ENCODE peak calls at places on chromosomes 13 and 19, in seven cellular contexts. O, F, N, J, G, R and Z are unnamed samples.

GRCh38 chr19:32866061-32866460 is 3.5 kb downstream of the SLC7A9 start:
- DNase-seq in R (no peak), N (no peak), G (no peak), F (no peak), O (no peak), J (no peak), Z (no peak)

GRCh38 chr19:37551123-37551993 is 43.2 kb downstream of the ZNF571 start:
- DNase-seq in G (peak), F (no peak), R (no peak), O (no peak), J (peak), N (no peak), Z (no peak)

GRCh38 chr13:39311619-39312018 is 273.4 kb downstream of the NHLRC3 start:
- DNase-seq in G (peak), R (no peak), O (no peak), N (peak), F (no peak), J (no peak), Z (no peak)

GRCh38 chr19:33779849-33780248 is 16.8 kb upstream of the KCTD15 start:
- DNase-seq in F (no peak), J (no peak), O (no peak), R (no peak), N (no peak), G (no peak), Z (no peak)

GRCh38 chr13:59641261-59641660 is 522.5 kb downstream of the DIAPH3 start:
- DNase-seq in J (no peak), O (no peak), N (no peak), G (no peak), F (no peak), R (no peak), Z (no peak)

GRCh38 chr13:36428083-36428482 is 4.2 kb upstream of the CCNA1 start:
- DNase-seq in G (peak), J (no peak), F (no peak), O (no peak), N (peak), R (no peak), Z (no peak)

GRCh38 chr19:12695090-12695489 is 1.3 kb downstream of the FBXW9 start:
- DNase-seq in J (no peak), O (no peak), F (no peak), N (no peak), G (no peak), R (no peak), Z (no peak)

GRCh38 chr19:48501961-48502719 is 9.5 kb downstream of the LMTK3 start:
- DNase-seq in J (peak), O (peak), R (peak), F (peak), N (peak), G (no peak), Z (no peak)

GRCh38 chr13:19860884-19861655 is 2.4 kb downstream of the ZMYM5 start:
- DNase-seq in R (peak), J (no peak), O (no peak), F (no peak), G (peak), N (no peak), Z (peak)

GRCh38 chr19:6087074-6087506 is 23.2 kb downstream of the RFX2 start:
- DNase-seq in G (no peak), R (peak), J (no peak), O (no peak), N (no peak), F (peak), Z (peak)

GRCh38 chr13:113369881-113370280 is 6.0 kb upstream of the GRTP1 start:
- DNase-seq in O (no peak), G (no peak), F (no peak), N (no peak), J (no peak), R (no peak), Z (no peak)

GRCh38 chr13:45021250-45021649 is 31.9 kb downstream of the GPALPP1 start:
- DNase-seq in R (no peak), J (no peak), N (no peak), F (no peak), O (no peak), G (no peak), Z (no peak)

GRCh38 chr19:7905298-7905697 is 1.6 kb downstream of the MAP2K7 start:
- DNase-seq in J (no peak), N (no peak), R (no peak), G (no peak), O (no peak), F (no peak), Z (no peak)

GRCh38 chr13:110616103-110617101 is 1.1 kb downstream of the NAXD start:
- DNase-seq in R (peak), G (peak), O (no peak), F (no peak), J (no peak), N (no peak), Z (peak)

GRCh38 chr19:43524922-43525835 is 1.8 kb downstream of the ETHE1 start:
- DNase-seq in F (no peak), R (peak), J (peak), O (peak), N (peak), G (peak), Z (no peak)

GRCh38 chr13:26707122-26708006 is 53.2 kb downstream of the GPR12 start:
- DNase-seq in G (peak), F (peak), R (peak), N (no peak), J (no peak), O (peak), Z (peak)

GRCh38 chr13:43963726-43964125 is 84.0 kb downstream of the LACC1 start:
- DNase-seq in R (no peak), G (no peak), J (peak), F (no peak), N (no peak), O (peak), Z (no peak)

GRCh38 chr13:48954086-48954485 is 21.6 kb upstream of the FNDC3A start:
- DNase-seq in F (no peak), N (no peak), J (no peak), O (no peak), R (no peak), G (peak), Z (no peak)

GRCh38 chr13:99988469-99989375 is 7.1 kb downstream of the ZIC2 start:
- DNase-seq in J (no peak), F (no peak), N (no peak), O (peak), R (no peak), G (no peak), Z (no peak)

GRCh38 chr19:41703602-41704293 is 4.7 kb upstream of the CEACAM5 start:
- DNase-seq in G (no peak), O (no peak), F (no peak), R (no peak), J (no peak), N (no peak), Z (no peak)

GRCh38 chr13:30565658-30566057 is 52.1 kb upstream of the USPL1 start:
- DNase-seq in J (no peak), G (peak), O (no peak), N (no peak), F (no peak), R (no peak), Z (no peak)

GRCh38 chr19:45505151-45505995 is 1.9 kb upstream of the VASP start:
- DNase-seq in O (no peak), J (no peak), F (no peak), G (no peak), N (no peak), R (no peak), Z (no peak)

GRCh38 chr19:53785196-53785889 is 38.8 kb downstream of the NLRP12 start:
- DNase-seq in F (no peak), R (no peak), G (no peak), N (no peak), O (no peak), J (no peak), Z (no peak)

GRCh38 chr19:48683349-48683748 is 10.5 kb upstream of the NTN5 start:
- DNase-seq in O (no peak), N (no peak), J (peak), F (no peak), G (no peak), R (no peak), Z (no peak)

GRCh38 chr19:27759896-27760295 is 1453.1 kb downstream of the UQCRFS1 start:
- DNase-seq in F (no peak), R (no peak), G (no peak), O (peak), N (no peak), J (no peak), Z (no peak)

GRCh38 chr13:34070006-34070405 is 252.1 kb downstream of the RFC3 start:
- DNase-seq in F (no peak), R (no peak), O (no peak), N (no peak), G (peak), J (no peak), Z (no peak)

GRCh38 chr13:110493161-110493593 is 68.3 kb downstream of the RAB20 start:
- DNase-seq in O (no peak), N (no peak), R (no peak), F (no peak), J (no peak), G (no peak), Z (no peak)

GRCh38 chr19:38273499-38273898 is 9.1 kb downstream of the SPINT2 start:
- DNase-seq in N (no peak), F (no peak), R (no peak), O (no peak), G (no peak), J (no peak), Z (no peak)

GRCh38 chr13:95547531-95548167 is 4.9 kb upstream of the CLDN10 start:
- DNase-seq in J (no peak), N (no peak), F (no peak), R (no peak), G (peak), O (no peak), Z (no peak)

GRCh38 chr13:25753976-25754375 is 297.8 kb downstream of the SHISA2 start:
- DNase-seq in G (no peak), J (no peak), R (no peak), O (no peak), N (no peak), F (no peak), Z (no peak)

GRCh38 chr13:113420833-113421600 is 32.3 kb downstream of the ADPRHL1 start:
- DNase-seq in N (no peak), O (no peak), F (no peak), J (no peak), R (no peak), G (no peak), Z (no peak)

GRCh38 chr19:45091031-45091918 is 1.7 kb upstream of the PPP1R37 start:
- DNase-seq in R (peak), O (peak), N (peak), J (peak), G (peak), F (peak), Z (peak)